ENCODE peak calls at places on chromosomes 13 and 19, in four cellular contexts. Y is sigmoid colon, S is AG09309, L is foreskin fibroblast. K is an unnamed sample.

GRCh38 chr19:8641908-8642547 is 11.6 kb downstream of the NFILZ start:
- DNase-seq in Y (no peak), L (peak), S (no peak), K (peak)

GRCh38 chr13:96636310-96636709 is 358.0 kb downstream of the OXGR1 start:
- DNase-seq in S (no peak), Y (no peak), L (no peak), K (no peak)

GRCh38 chr13:98482476-98483444 is 94.1 kb downstream of the STK24 start:
- DNase-seq in Y (peak), S (no peak), L (peak), K (peak)

GRCh38 chr19:8069116-8069973 is 16.8 kb downstream of the CCL25 start:
- DNase-seq in L (peak), S (no peak), Y (no peak), K (no peak)

GRCh38 chr13:90868321-90868920 is 479.1 kb upstream of the MIR17HG start:
- DNase-seq in Y (no peak), S (no peak), L (peak), K (peak)

GRCh38 chr13:91142572-91142971 is 204.9 kb upstream of the MIR17HG start:
- DNase-seq in L (no peak), S (no peak), Y (no peak), K (peak)

GRCh38 chr19:51372649-51373504 is at the start of gene NKG7:
- DNase-seq in L (no peak), S (no peak), Y (no peak), K (no peak)

GRCh38 chr19:10544753-10545251 is 1.1 kb downstream of the ATG4D start:
- DNase-seq in S (no peak), Y (no peak), L (peak), K (no peak)

GRCh38 chr13:98959299-98959698 is 18.6 kb downstream of the DOCK9 start:
- DNase-seq in Y (no peak), L (no peak), S (no peak), K (no peak)

GRCh38 chr13:30396434-30397075 is 25.7 kb upstream of the UBE2L5 start:
- DNase-seq in Y (no peak), L (peak), S (no peak), K (no peak)

GRCh38 chr13:59391696-59392095 is 772.0 kb downstream of the DIAPH3 start:
- DNase-seq in Y (no peak), L (peak), S (peak), K (peak)

DNA sequence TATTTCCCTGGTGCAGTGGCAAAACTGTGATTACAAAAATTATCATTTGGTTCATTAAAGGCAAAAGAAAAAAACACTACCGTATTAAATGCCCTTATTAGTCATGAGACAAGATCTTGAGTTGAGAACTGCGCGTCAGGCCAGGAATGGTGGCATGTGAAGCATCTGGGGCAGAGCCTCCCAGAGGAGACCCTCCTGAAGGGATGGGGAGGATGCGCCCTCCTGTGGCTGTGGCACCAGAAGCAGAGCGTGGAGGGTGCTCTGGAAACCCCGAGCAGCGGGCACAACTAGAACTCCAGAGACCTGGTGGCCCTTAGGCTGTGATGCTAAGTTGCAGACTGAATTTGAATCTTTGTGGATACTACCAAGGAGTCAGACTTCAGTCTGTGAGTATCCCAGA is 11.5 kb downstream of the CUL4A start:
- DNase-seq in S (no peak), L (peak), Y (no peak), K (peak)
- TF ChIP-seq CTCF in S (peak), L (peak), Y (no peak), K (peak)

GRCh38 chr13:28380319-28380718 is 114.6 kb downstream of the FLT1 start:
- DNase-seq in Y (no peak), L (no peak), S (no peak), K (no peak)

GRCh38 chr13:28379371-28380083 is 115.4 kb downstream of the FLT1 start:
- DNase-seq in S (no peak), Y (peak), L (no peak), K (no peak)

GRCh38 chr13:28385362-28385761 is 109.6 kb downstream of the FLT1 start:
- DNase-seq in Y (no peak), L (no peak), S (no peak), K (no peak)

GRCh38 chr13:28387740-28388501 is 107.0 kb downstream of the FLT1 start:
- DNase-seq in Y (no peak), L (no peak), S (no peak), K (no peak)

DNA sequence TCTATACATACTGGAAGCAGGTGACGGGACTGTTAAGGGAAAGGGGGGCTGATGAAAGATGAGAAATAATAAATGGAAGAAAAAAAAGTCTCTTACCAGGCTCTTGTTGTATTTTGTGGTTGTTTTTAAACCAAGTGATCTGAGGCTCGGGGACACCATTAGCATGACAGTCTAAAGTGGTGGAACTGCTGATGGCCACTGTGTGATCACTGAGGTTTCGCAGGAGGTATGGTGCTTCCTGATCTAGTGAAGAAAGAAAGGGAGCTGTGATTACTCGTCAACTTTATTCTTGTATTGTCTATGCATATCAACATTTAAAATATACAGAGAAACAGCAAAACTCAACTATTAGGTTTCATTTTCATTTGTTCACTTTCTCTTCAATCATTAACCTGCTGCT is 110.1 kb downstream of the FLT1 start:
- DNase-seq in L (no peak), Y (no peak), S (no peak), K (no peak)
- TF ChIP-seq CTCF in L (no peak), Y (no peak), S (no peak), K (no peak)

DNA sequence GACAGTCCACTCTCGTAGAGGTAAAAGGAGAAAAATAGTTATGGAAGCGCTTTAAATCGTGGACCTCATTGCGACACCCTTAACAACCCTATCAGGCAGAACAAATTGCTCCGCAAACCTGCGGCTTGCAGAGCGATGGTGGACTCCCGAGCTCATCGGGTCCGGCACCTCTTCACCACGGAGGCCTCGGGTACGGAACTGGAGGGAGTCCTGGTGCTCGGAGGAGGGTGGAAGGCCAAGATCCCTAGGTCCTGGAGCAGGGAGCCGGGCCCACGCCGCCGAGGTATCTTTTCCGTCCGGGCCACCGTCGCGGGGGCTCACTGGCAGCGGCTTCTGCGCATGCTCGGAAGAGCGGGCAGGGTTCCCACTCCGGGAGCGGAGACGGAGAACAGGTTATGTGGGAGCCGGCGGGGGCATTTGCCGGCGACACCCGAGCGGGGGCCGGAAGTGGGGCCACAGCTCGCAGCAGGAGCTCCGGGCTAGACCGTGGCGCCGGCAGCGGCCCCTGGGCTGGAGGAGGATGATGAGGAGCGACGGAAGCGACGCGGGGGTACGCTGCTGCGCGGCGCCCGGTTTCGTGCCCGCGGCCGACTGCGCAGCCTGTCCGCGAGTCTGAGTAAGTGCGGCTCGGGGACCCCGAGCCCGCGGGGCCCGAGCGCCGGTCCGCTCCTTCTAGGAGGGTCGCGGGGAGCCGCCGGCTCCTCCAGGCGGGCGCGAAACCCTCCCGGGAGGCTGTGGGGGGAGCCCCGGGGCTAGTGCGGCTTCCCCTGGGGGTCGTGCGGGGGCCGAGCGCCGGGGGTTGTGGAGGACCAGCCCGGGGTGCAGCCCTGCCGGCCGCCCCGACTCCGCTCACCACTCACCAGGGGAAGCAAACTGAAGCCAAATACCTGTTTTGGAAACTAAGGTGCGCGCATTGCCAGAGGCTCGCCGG is at the start of gene ABHD13:
- DNase-seq in L (peak), S (peak), Y (peak), K (peak)
- TF ChIP-seq CTCF in L (no peak), S (no peak), Y (no peak), K (no peak)

GRCh38 chr13:80334582-80335260 is 6.2 kb downstream of the SPRY2 start:
- DNase-seq in L (peak), Y (no peak), S (no peak), K (no peak)
- TF ChIP-seq CTCF in L (no peak), Y (no peak), S (no peak), K (peak)

GRCh38 chr13:110832205-110832479 is 82.7 kb downstream of the ANKRD10 start:
- DNase-seq in S (no peak), L (no peak), Y (no peak), K (no peak)

GRCh38 chr13:110832531-110832930 is 82.3 kb downstream of the ANKRD10 start:
- DNase-seq in S (no peak), L (no peak), Y (no peak), K (no peak)

GRCh38 chr13:110830800-110831371 is 84.0 kb downstream of the ANKRD10 start:
- DNase-seq in L (no peak), S (no peak), Y (no peak), K (no peak)

GRCh38 chr13:110830331-110830730 is 84.5 kb downstream of the ANKRD10 start:
- DNase-seq in Y (no peak), S (no peak), L (no peak), K (no peak)

DNA sequence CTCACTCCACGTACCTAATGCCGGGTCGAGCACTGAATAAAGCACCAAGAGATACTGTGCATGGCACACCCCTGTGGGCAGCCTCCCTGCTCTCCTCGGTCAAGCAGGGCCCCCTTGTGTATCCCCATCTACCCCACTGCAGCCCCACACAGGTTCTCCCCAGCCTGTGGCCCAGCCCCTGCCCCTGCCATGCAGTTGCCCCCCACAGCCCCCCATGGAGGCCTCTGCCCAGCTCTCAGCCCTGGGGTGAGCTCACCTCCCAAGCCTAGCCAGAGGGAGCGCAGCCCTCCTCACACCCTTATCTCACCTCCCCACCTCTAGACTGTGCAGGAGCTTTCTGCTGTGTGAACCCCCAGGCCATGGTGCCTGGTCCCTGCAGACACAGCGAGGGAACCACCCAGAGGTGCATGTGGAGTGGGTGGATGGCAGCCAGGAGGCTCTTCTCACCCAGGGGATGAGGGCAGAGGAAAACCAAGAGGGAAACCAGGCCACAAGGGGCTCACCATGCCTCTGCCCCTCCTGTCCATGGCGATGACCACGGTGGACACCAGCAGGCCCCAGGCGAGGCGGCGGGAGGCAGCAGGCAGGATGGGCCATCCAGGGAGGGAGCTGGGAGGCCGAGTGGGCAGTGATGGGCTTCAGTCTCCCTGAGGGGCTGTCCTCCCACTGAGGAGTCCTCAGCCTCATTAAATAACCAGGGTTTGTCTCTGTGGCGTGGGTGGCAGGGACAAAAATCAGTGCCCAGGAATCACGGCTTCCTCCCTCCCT is 83.2 kb downstream of the ANKRD10 start:
- DNase-seq in L (no peak), Y (no peak), S (no peak), K (no peak)
- TF ChIP-seq CTCF in L (no peak), Y (no peak), S (no peak), K (no peak)

DNA sequence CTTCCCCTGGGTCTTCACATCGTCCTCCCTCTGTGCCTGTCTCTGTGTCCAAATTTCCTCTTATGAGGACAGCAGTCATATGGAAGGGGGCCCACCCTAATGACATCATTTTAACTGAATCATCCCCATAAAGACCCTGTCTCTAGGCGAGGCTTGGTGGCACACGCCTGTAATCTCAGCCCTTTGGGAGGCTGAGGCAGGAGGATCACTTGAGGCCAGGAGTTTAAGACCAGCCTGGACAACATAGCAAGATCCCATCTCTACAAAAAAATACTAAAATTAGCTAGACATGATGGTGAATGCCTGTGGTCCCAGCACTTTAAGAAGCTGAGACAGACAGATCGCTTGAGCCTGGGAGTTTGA is 4.8 kb downstream of the MYO9B start:
- DNase-seq in L (no peak), Y (no peak), S (no peak), K (no peak)
- TF ChIP-seq CTCF in L (no peak), Y (no peak), S (no peak), K (no peak)

GRCh38 chr13:52399708-52400107 is 6.3 kb downstream of the THSD1 start:
- DNase-seq in S (no peak), Y (no peak), L (no peak), K (no peak)
- TF ChIP-seq CTCF in S (no peak), Y (no peak), L (no peak), K (no peak)

K was measured in AG10803.